ENCODE peak calls at places on chromosomes 16 and 17, in five cellular contexts. I is GM12878, S is K562, Z is SK-N-SH, U is GM12891. B is an unnamed sample.

GRCh38 chr17:61579961-61580360 is 11.1 kb downstream of the NACA2 start:
- DNase-seq in I (no peak), S (peak), Z (no peak), U (no peak), B (no peak)

GRCh38 chr16:75251280-75252048 is at the start of gene BCAR1:
- DNase-seq in I (no peak), S (peak), Z (peak), U (peak), B (peak)

GRCh38 chr16:72875291-72876036 is 172.5 kb downstream of the ZFHX3 start:
- DNase-seq in I (no peak), S (no peak), Z (no peak), U (no peak), B (no peak)

GRCh38 chr17:16932611-16933010 is 39.3 kb downstream of the TNFRSF13B start:
- DNase-seq in I (no peak), S (no peak), Z (no peak), U (no peak), B (no peak)

GRCh38 chr16:10097273-10097672 is 85.0 kb downstream of the GRIN2A start:
- DNase-seq in I (no peak), S (no peak), Z (no peak), U (no peak), B (no peak)

GRCh38 chr17:29390856-29391631 is 881 bp downstream of the TAOK1 start:
- DNase-seq in I (no peak), S (peak), Z (peak), U (no peak), B (no peak)

GRCh38 chr17:66540131-66540781 is 237.8 kb downstream of the PRKCA start:
- DNase-seq in I (no peak), S (no peak), Z (peak), U (no peak), B (no peak)

GRCh38 chr16:66502020-66502913 is 47.7 kb downstream of the TK2 start:
- DNase-seq in I (no peak), S (no peak), Z (no peak), U (no peak), B (no peak)

GRCh38 chr16:6903671-6904070 is 429.0 kb upstream of the RBFOX1 start:
- DNase-seq in I (no peak), S (no peak), Z (no peak), U (no peak), B (no peak)

GRCh38 chr17:66714046-66715023 is 120.6 kb upstream of the CACNG5 start:
- DNase-seq in I (no peak), S (no peak), Z (no peak), U (no peak), B (no peak)

GRCh38 chr17:27597188-27597580 is 33.8 kb upstream of the LGALS9 start:
- DNase-seq in I (no peak), S (no peak), Z (no peak), U (no peak), B (no peak)

GRCh38 chr17:19905514-19905913 is 37.8 kb upstream of the ULK2 start:
- DNase-seq in I (no peak), S (no peak), Z (no peak), U (no peak), B (no peak)

GRCh38 chr17:82956726-82957468 is 117.1 kb upstream of the ZNF750 start:
- DNase-seq in I (no peak), S (no peak), Z (no peak), U (no peak), B (no peak)

GRCh38 chr17:50458290-50458689 is 10.4 kb downstream of the CHAD start:
- DNase-seq in I (no peak), S (no peak), Z (no peak), U (no peak), B (no peak)

GRCh38 chr17:79843917-79844815 is 4.9 kb upstream of the CBX4 start:
- DNase-seq in I (no peak), S (no peak), Z (peak), U (no peak), B (no peak)

GRCh38 chr17:4147751-4148310 is 4.8 kb downstream of the CYB5D2 start:
- DNase-seq in I (no peak), S (no peak), Z (no peak), U (no peak), B (no peak)

GRCh38 chr17:33164556-33164881 is 128.6 kb downstream of the ASIC2 start:
- DNase-seq in I (no peak), S (no peak), Z (no peak), U (no peak), B (no peak)

GRCh38 chr17:18160128-18160856 is 23.3 kb upstream of the ALKBH5 start:
- DNase-seq in I (no peak), S (no peak), Z (no peak), U (no peak), B (no peak)

DNA sequence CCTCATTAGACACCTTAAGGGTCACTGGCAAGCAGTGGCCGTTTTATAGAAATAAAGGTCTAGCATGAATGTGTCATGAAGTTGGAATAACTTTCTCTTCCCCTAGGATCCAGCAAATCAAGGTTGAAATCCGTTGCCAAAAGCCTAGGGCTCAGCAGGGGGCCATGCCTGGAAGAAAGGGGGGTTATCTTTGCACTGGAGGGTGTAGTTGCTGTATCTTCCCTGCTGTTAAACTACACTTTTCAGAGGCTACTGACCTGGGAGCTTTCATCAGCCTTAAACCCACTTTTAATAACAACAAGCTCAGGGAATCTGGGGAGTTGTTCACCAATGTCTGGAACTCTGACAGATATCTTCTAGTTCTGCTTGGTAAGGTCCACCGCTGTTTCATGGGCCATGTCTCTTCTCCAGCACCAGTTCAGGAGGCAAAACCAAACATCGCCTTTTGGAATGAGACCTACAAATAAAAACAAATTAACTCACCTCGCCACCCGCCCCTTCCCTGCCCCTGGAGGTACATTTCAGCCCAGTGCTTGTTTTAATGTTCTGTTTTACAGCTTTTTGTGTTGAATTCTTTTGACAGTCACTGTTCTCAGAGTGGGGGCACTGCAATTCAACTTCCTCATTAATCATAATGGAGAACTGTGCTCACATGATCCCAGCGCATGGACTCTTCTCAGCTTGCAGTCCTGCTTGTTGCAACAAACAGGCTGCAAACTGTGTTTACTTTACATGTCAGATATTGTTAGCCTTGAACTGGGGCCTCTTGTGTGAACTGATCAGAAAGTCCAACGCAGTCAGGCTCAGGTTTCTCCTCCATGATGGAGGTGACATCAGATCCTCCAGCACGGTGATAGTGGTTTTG is 508.7 kb downstream of the KCNJ2 start:
- DNase-seq in I (no peak), S (no peak), Z (no peak), U (no peak), B (no peak)
- TF ChIP-seq TAF1 in I (no peak), S (no peak), Z (no peak), U (no peak), B (no peak)

DNA sequence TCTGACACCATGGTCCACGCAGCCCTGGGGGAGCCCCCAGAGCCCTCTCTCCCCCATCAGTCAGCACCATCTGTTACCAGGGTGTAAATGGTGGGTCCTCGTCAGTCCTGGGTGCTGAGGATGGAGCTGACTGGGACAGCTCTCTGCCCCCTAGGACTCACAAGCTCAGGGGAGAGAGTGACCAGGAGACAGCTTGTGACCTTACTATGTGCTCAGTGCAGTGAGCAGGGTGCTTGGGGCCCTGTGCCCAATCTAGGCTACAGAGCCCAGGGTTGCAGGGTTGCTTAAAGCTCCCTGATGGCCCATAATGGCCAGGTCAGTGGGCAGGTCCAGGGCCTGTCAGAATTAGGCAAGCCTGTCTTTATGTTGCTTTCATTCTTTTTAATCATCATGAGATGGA is 11.3 kb downstream of the MMP2 start:
- DNase-seq in I (no peak), S (no peak), Z (no peak), U (no peak), B (no peak)
- TF ChIP-seq TAF1 in I (no peak), S (no peak), Z (no peak), U (no peak), B (no peak)

GRCh38 chr16:58332997-58333700 is 38.3 kb upstream of the PRSS54 start:
- DNase-seq in I (no peak), S (peak), Z (no peak), U (no peak), B (no peak)
- TF ChIP-seq TAF1 in I (no peak), S (no peak), Z (no peak), U (no peak), B (no peak)

GRCh38 chr16:22624759-22625533 is 114.3 kb downstream of the NPIPB5 start:
- DNase-seq in I (no peak), S (no peak), Z (no peak), U (no peak), B (no peak)
- TF ChIP-seq TAF1 in I (no peak), S (no peak), Z (no peak), U (no peak), B (no peak)

GRCh38 chr17:7971651-7972050 is 30.8 kb upstream of the GUCY2D start:
- DNase-seq in I (no peak), S (no peak), Z (no peak), U (no peak), B (no peak)

GRCh38 chr17:7967751-7968150 is 34.7 kb upstream of the GUCY2D start:
- DNase-seq in I (no peak), S (no peak), Z (no peak), U (no peak), B (no peak)

GRCh38 chr17:7974638-7975131 is 27.7 kb upstream of the GUCY2D start:
- DNase-seq in I (no peak), S (no peak), Z (no peak), U (no peak), B (no peak)

GRCh38 chr17:7969434-7969833 is 33.0 kb upstream of the GUCY2D start:
- DNase-seq in I (no peak), S (no peak), Z (no peak), U (no peak), B (no peak)

GRCh38 chr17:7972131-7972785 is 30.2 kb upstream of the GUCY2D start:
- DNase-seq in I (no peak), S (no peak), Z (no peak), U (no peak), B (no peak)
- TF ChIP-seq TAF1 in I (no peak), S (no peak), Z (no peak), U (no peak), B (no peak)

GRCh38 chr16:22661161-22661647 is 150.5 kb downstream of the NPIPB5 start:
- DNase-seq in I (no peak), S (no peak), Z (no peak), U (no peak), B (no peak)
- TF ChIP-seq TAF1 in I (no peak), S (no peak), Z (no peak), U (no peak), B (no peak)

GRCh38 chr17:13334374-13334773 is 267.4 kb downstream of the HS3ST3A1 start:
- DNase-seq in I (no peak), S (peak), Z (no peak), U (no peak), B (no peak)

GRCh38 chr17:13337864-13338371 is 263.8 kb downstream of the HS3ST3A1 start:
- DNase-seq in I (no peak), S (peak), Z (peak), U (peak), B (no peak)

GRCh38 chr17:13337171-13337570 is 264.6 kb downstream of the HS3ST3A1 start:
- DNase-seq in I (no peak), S (no peak), Z (no peak), U (no peak), B (no peak)

GRCh38 chr17:13333661-13334060 is 268.1 kb downstream of the HS3ST3A1 start:
- DNase-seq in I (no peak), S (no peak), Z (no peak), U (no peak), B (no peak)

DNA sequence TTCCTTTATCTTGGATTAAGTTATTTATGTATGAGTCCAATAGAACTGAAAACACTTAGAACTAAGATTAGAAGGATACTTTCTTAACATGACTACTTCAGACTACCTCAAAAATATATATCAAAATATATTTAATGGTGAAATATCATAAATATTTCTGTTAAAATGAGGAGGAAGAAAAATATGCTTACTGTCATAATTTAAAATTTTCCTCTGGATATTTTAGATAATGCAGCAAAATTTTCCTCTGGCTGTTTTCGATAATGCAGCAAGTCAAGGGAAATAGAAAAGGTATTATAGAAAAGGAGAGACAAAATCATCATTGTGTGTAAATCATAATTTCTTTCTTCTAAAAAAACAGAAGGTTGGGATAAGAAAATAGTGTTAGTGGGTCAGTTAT is 263.3 kb downstream of the HS3ST3A1 start:
- DNase-seq in I (no peak), S (no peak), Z (no peak), U (no peak), B (no peak)
- TF ChIP-seq TAF1 in I (no peak), S (no peak), Z (no peak), U (no peak), B (no peak)

DNA sequence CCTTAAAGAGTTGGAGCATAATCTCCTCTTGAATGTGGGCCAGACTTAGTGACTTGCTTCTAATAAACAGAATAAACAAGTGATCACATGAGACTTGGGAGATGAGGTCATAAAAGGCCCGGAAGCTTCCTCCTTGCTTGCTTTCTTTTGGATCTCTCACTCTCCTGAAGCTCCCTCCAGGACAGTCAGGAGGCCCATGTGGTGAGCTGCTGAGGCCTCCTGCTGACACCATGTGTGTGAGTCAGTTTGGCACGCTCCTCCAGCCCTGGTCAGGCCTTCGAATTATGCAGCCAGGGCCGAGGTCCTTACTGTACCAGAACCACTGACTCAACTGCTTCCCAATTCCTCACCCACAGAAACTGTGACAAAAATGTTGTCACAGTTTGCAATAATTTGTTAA is 53.2 kb downstream of the NDEL1 start:
- DNase-seq in I (no peak), S (no peak), Z (no peak), U (no peak), B (no peak)
- TF ChIP-seq TAF1 in I (no peak), S (no peak), Z (no peak), U (no peak), B (no peak)

GRCh38 chr16:79932564-79932963 is 332.0 kb upstream of the MAF start:
- DNase-seq in I (no peak), S (no peak), Z (no peak), U (no peak), B (no peak)
- TF ChIP-seq TAF1 in I (no peak), S (no peak), Z (no peak), U (no peak), B (no peak)

B was measured in GM12892.